ENCODE peak calls at places on chromosomes 5 and 9, in six cellular contexts. Y is endothelial cell of umbilical vein, C is HepG2, U is fibroblast of lung, I is GM23248, K is K562. N is an unnamed sample.

GRCh38 chr9:127074561-127075548 is 47.6 kb downstream of the ANGPTL2 start:
- DNase-seq in I (no peak), K (no peak), C (no peak), U (no peak), Y (peak; percentile 67), N (peak; percentile 69)

GRCh38 chr5:176894298-176894697 is 4.8 kb downstream of the HK3 start:
- DNase-seq in I (no peak), C (no peak), U (no peak), Y (no peak), K (no peak), N (no peak)

GRCh38 chr9:122444366-122444765 is 33.4 kb downstream of the OR1J1 start:
- DNase-seq in Y (no peak), U (peak; percentile 60), C (no peak), K (no peak), I (peak; percentile 75), N (no peak)

GRCh38 chr5:151581347-151581746 is 9.8 kb downstream of the FAT2 start:
- DNase-seq in Y (no peak), I (no peak), C (no peak), U (no peak), K (no peak), N (no peak)

GRCh38 chr5:431001-431710 is 11.8 kb upstream of the EXOC3 start:
- DNase-seq in Y (peak; percentile 50), U (no peak), C (peak; percentile 41), K (peak; percentile 81), I (peak; percentile 58), N (no peak)

GRCh38 chr9:106708147-106708838 is 154.7 kb upstream of the ZNF462 start:
- DNase-seq in I (no peak), K (no peak), C (no peak), U (peak; percentile 13), Y (no peak), N (no peak)

GRCh38 chr5:97838214-97838613 is 655.2 kb upstream of the RIOK2 start:
- DNase-seq in K (no peak), U (peak; percentile 98), C (no peak), Y (peak; percentile 96), I (peak; percentile 92), N (peak; percentile 70)

GRCh38 chr9:31574006-31574750 is 810.3 kb upstream of the ACO1 start:
- DNase-seq in U (peak; percentile 40), K (no peak), Y (no peak), I (no peak), C (no peak), N (no peak)

GRCh38 chr5:90528704-90529233 is 615 bp downstream of the LYSMD3 start:
- DNase-seq in C (no peak), K (no peak), Y (peak; percentile 54), I (peak; percentile 61), U (peak; percentile 27), N (no peak)

GRCh38 chr9:4297151-4297794 is 2.6 kb downstream of the GLIS3 start:
- DNase-seq in Y (peak; percentile 78), K (peak; percentile 15), U (peak; percentile 91), C (peak; percentile 57), I (peak; percentile 94), N (peak; percentile 63)

GRCh38 chr9:136569526-136570148 is 23.8 kb upstream of the NOTCH1 start:
- DNase-seq in I (no peak), U (no peak), K (no peak), C (no peak), Y (no peak), N (no peak)

GRCh38 chr9:92438900-92439526 is 14.7 kb upstream of the OMD start:
- DNase-seq in U (no peak), I (peak; percentile 61), K (no peak), Y (peak; percentile 38), C (no peak), N (no peak)

GRCh38 chr5:37606632-37607248 is 227.6 kb downstream of the WDR70 start:
- DNase-seq in I (no peak), U (no peak), C (no peak), K (no peak), Y (no peak), N (no peak)

GRCh38 chr5:32589431-32589830 is 4.1 kb downstream of the SUB1 start:
- DNase-seq in K (no peak), U (no peak), C (no peak), I (no peak), Y (no peak), N (no peak)

GRCh38 chr5:111144352-111144930 is 52.3 kb downstream of the WDR36 start:
- DNase-seq in C (no peak), Y (no peak), U (peak; percentile 26), K (no peak), I (peak; percentile 54), N (no peak)

GRCh38 chr5:10760033-10760975 is 730 bp downstream of the DAP start:
- DNase-seq in Y (peak; percentile 84), U (peak; percentile 60), C (peak; percentile 78), I (peak; percentile 81), K (no peak), N (peak; percentile 74)

GRCh38 chr5:32182463-32183081 is 8.5 kb upstream of the GOLPH3 start:
- DNase-seq in Y (no peak), U (no peak), K (no peak), I (no peak), C (no peak), N (no peak)

GRCh38 chr5:179250561-179251225 is 94.6 kb downstream of the ADAMTS2 start:
- DNase-seq in I (no peak), Y (no peak), U (no peak), K (no peak), C (no peak), N (no peak)

GRCh38 chr9:37549527-37549926 is 26.7 kb downstream of the FBXO10 start:
- DNase-seq in I (peak; percentile 5), Y (no peak), C (no peak), U (peak; percentile 25), K (no peak), N (no peak)

GRCh38 chr5:66247176-66247960 is 103.3 kb downstream of the SREK1 start:
- DNase-seq in I (peak; percentile 95), K (no peak), U (peak; percentile 86), Y (no peak), C (peak; percentile 7), N (peak; percentile 14)

GRCh38 chr5:100313657-100314056 is 221.5 kb upstream of the FAM174A start:
- DNase-seq in C (no peak), U (no peak), Y (peak; percentile 3), I (no peak), K (no peak), N (no peak)

GRCh38 chr5:57863661-57864060 is 381.1 kb upstream of the ACTBL2 start:
- DNase-seq in Y (no peak), I (peak; percentile 84), U (peak; percentile 74), C (no peak), K (no peak), N (no peak)

GRCh38 chr5:72347801-72348305 is 27.7 kb downstream of the PTCD2 start:
- DNase-seq in Y (no peak), K (no peak), C (no peak), U (peak; percentile 95), I (peak; percentile 96), N (peak; percentile 62)

GRCh38 chr5:7779019-7779662 is 71.8 kb downstream of the CFAP90 start:
- DNase-seq in K (no peak), U (peak; percentile 40), Y (no peak), C (no peak), I (no peak), N (no peak)

GRCh38 chr9:100602302-100602930 is 24.5 kb downstream of the CAVIN4 start:
- DNase-seq in I (peak; percentile 62), C (peak; percentile 43), Y (peak; percentile 70), K (peak; percentile 37), U (peak; percentile 44), N (peak; percentile 56)

GRCh38 chr5:68419637-68420452 is 204.3 kb downstream of the PIK3R1 start:
- DNase-seq in U (no peak), C (no peak), K (peak; percentile 74), Y (peak; percentile 8), I (peak; percentile 53), N (peak; percentile 19)

GRCh38 chr5:119417891-119418781 is 34.2 kb upstream of the HSD17B4 start:
- DNase-seq in C (no peak), K (no peak), I (peak; percentile 46), U (peak; percentile 92), Y (no peak), N (peak; percentile 38)

GRCh38 chr9:121700831-121701419 is 49.5 kb downstream of the DAB2IP start:
- DNase-seq in C (no peak), Y (peak; percentile 55), U (no peak), K (no peak), I (no peak), N (no peak)

GRCh38 chr9:109903515-109904138 is 123.6 kb downstream of the PALM2AKAP2 start:
- DNase-seq in U (peak; percentile 70), K (peak; percentile 68), C (peak; percentile 71), I (peak; percentile 89), Y (peak; percentile 82), N (peak; percentile 70)

GRCh38 chr5:137753227-137753985 is 757 bp downstream of the HNRNPA0 start:
- DNase-seq in K (peak; percentile 52), I (peak; percentile 64), Y (no peak), C (no peak), U (no peak), N (no peak)

GRCh38 chr5:58466939-58467338 is 7.1 kb upstream of the PLK2 start:
- DNase-seq in Y (peak; percentile 9), K (no peak), C (no peak), U (peak; percentile 60), I (peak; percentile 60), N (no peak)

GRCh38 chr9:133059623-133060022 is 2.2 kb upstream of the CEL start:
- DNase-seq in K (no peak), C (no peak), I (no peak), Y (no peak), U (no peak), N (no peak)
- H3K4me2 ChIP-seq in K (no peak overlapping the region), C (no peak overlapping the region), I (no peak overlapping the region), Y (no peak overlapping the region), U (no peak overlapping the region), N (no peak overlapping the region)

DNA sequence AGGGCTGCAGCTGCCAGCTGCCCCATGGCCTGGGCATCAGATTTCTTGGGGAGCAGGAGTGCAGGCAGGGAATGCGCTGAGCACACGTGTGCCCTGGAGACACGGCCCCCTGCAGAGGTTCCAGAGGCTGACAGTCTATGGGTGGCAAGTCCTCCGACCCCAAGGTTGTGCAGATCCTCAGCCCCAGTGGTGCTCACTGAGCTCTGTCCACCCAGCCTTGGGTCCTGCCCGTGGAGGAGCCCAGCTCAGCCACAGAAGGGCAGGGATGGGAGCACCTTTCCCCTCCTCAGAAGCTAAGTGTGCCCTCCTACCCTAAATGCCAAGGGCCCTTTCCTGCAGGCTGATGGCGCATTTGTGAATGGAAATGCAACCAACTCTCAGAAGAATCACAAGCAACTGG is 341.0 kb downstream of the IRX2 start:
- DNase-seq in I (no peak), C (no peak), K (no peak), U (no peak), Y (no peak), N (no peak)
- H3K4me1 ChIP-seq in I (no peaks in the 10 kb centered on the region), C (no peaks in the 10 kb centered on the region), K (peaks cover under 1% of the 10 kb centered on the region), U (no peaks in the 10 kb centered on the region), Y (no peaks in the 10 kb centered on the region), N (no peaks in the 10 kb centered on the region)

DNA sequence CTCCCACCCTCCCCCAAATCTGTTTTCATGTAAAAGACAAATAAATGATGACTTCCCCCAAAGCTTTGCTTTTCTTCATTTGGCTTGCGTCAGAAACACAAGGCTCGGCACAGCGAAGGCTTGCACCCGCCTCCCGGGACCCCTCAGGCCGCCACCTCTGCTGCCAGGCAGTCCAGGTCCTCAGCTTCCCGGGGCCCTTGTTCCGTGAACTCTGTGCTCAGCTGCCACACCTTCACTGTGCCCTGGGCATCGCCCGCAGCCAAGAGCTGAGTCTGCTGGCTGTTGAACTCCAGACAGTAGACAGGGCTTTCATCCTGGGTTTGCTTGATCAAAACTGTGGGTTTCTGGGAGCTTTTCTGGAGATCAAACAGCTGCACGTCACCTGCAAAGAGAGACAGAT is 23.0 kb downstream of the DYNC2I2 start:
- DNase-seq in Y (no peak), U (no peak), K (no peak), C (no peak), I (no peak), N (no peak)
- H3K36me3 ChIP-seq in Y (peaks cover 25% of the 10 kb centered on the region), U (peaks cover 43% of the 10 kb centered on the region), K (peaks cover 65% of the 10 kb centered on the region), C (peaks cover 17% of the 10 kb centered on the region), I (peaks cover 28% of the 10 kb centered on the region), N (peaks cover 11% of the 10 kb centered on the region)

GRCh38 chr9:78919701-78920100 is 622.8 kb downstream of the PSAT1 start:
- DNase-seq in U (peak; percentile 74), Y (no peak), C (no peak), I (no peak), K (no peak), N (no peak)
- H3K4me2 ChIP-seq in U (no peak overlapping the region), Y (no peak overlapping the region), C (no peak overlapping the region), I (no peak overlapping the region), K (no peak overlapping the region), N (no peak overlapping the region)